ENCODE peak calls at places on chromosomes 16 and 17, in six cellular contexts. C is foreskin fibroblast, K is AG10803, E is tibial nerve, I is coronary artery, T is mucosa of descending colon. F is an unnamed sample.

GRCh38 chr17:69596141-69596540 is 181.6 kb downstream of the MAP2K6 start:
- DNase-seq in C (no peak), E (no peak), I (no peak), T (no peak), K (no peak), F (no peak)

GRCh38 chr17:82900741-82901140 is 60.9 kb upstream of the ZNF750 start:
- DNase-seq in I (no peak), T (no peak), E (no peak), K (no peak), C (no peak), F (no peak)

GRCh38 chr16:81483064-81483969 is 38.7 kb downstream of the CMIP start:
- DNase-seq in T (no peak), K (no peak), C (peak; percentile 33), I (no peak), E (no peak), F (no peak)

GRCh38 chr16:78877114-78877513 is 723.4 kb downstream of the MAF start:
- DNase-seq in C (no peak), T (no peak), K (no peak), E (no peak), I (no peak), F (no peak)

GRCh38 chr17:44362964-44363612 is 565 bp downstream of the FAM171A2 start:
- DNase-seq in K (no peak), C (no peak), T (no peak), I (no peak), E (no peak), F (peak; percentile 52)

GRCh38 chr16:9797306-9797705 is 384.9 kb downstream of the GRIN2A start:
- DNase-seq in C (peak; percentile 50), K (peak; percentile 35), I (no peak), T (no peak), E (no peak), F (no peak)

GRCh38 chr17:61247438-61247837 is 152.2 kb upstream of the TBX2 start:
- DNase-seq in T (no peak), I (no peak), K (peak; percentile 93), E (peak; percentile 31), C (peak; percentile 88), F (no peak)

GRCh38 chr17:76417499-76418143 is 33.2 kb downstream of the SPHK1 start:
- DNase-seq in E (no peak), I (no peak), T (peak; percentile 27), C (no peak), K (no peak), F (no peak)

GRCh38 chr16:80610489-80611156 is 69.8 kb downstream of the DYNLRB2 start:
- DNase-seq in I (no peak), T (no peak), C (no peak), E (no peak), K (peak; percentile 38), F (no peak)

GRCh38 chr16:64276646-64277045 is 845.2 kb downstream of the CDH11 start:
- DNase-seq in I (no peak), T (no peak), E (no peak), K (peak; percentile 9), C (no peak), F (no peak)

GRCh38 chr17:35129154-35129972 is 7.9 kb downstream of the FNDC8 start:
- DNase-seq in K (peak; percentile 40), E (no peak), I (no peak), C (peak; percentile 38), T (no peak), F (no peak)

GRCh38 chr17:14299261-14300093 is 1.4 kb upstream of the HS3ST3B1 start:
- DNase-seq in C (peak; percentile 65), E (no peak), I (no peak), K (peak; percentile 69), T (peak; percentile 29), F (peak; percentile 57)

GRCh38 chr16:58863042-58863441 is 128.9 kb upstream of the GOT2 start:
- DNase-seq in I (no peak), E (no peak), K (no peak), C (no peak), T (no peak), F (no peak)

GRCh38 chr16:68404736-68405345 is 43.5 kb downstream of the SMPD3 start:
- DNase-seq in E (no peak), I (no peak), C (no peak), T (no peak), K (no peak), F (no peak)

GRCh38 chr17:43468746-43469544 is 14.8 kb upstream of the DHX8 start:
- DNase-seq in I (no peak), T (no peak), E (no peak), K (peak; percentile 96), C (peak; percentile 96), F (no peak)

GRCh38 chr17:78808106-78808635 is 26.1 kb upstream of the CYTH1 start:
- DNase-seq in C (peak; percentile 28), K (peak; percentile 6), T (no peak), I (no peak), E (no peak), F (no peak)

GRCh38 chr16:67384778-67385510 is 8.4 kb downstream of the TPPP3 start:
- DNase-seq in T (no peak), K (no peak), C (no peak), I (no peak), E (no peak), F (no peak)

GRCh38 chr17:38461683-38462082 is 33.4 kb downstream of the ARHGAP23 start:
- DNase-seq in E (no peak), I (no peak), T (no peak), C (no peak), K (no peak), F (no peak)

GRCh38 chr16:56998352-56998751 is 9.0 kb downstream of the NLRC5 start:
- DNase-seq in I (no peak), E (no peak), C (no peak), T (no peak), K (no peak), F (no peak)

GRCh38 chr17:41065829-41066624 is at the start of gene KRTAP2-4:
- DNase-seq in C (peak; percentile 90), T (no peak), E (no peak), K (peak; percentile 92), I (no peak), F (no peak)

DNA sequence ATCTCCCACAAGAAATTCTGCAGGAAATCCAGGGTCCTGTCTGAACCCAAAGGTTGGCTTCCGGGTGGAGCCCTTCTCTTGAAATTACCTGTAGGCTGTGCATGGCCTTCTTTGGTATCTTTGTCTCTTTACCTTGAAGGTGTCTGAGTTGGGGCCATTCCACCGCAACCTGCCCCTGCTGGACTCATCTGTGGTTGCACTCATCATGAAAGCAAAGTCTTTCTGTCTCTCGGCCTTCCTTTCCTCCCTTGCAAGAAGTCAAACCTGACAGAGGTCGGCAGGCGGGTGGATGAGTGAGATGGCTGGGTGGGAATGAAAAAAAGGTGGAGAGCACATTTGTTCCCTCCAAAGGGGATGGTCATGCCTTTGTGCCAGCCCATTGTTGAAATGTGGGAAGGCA is 25.1 kb downstream of the SALL1 start:
- DNase-seq in I (no peak), C (no peak), E (no peak), T (no peak), K (no peak), F (no peak)
- TF ChIP-seq CTCF in I (no peak), C (no peak), E (no peak), T (no peak), K (no peak), F (peak; percentile 23)

DNA sequence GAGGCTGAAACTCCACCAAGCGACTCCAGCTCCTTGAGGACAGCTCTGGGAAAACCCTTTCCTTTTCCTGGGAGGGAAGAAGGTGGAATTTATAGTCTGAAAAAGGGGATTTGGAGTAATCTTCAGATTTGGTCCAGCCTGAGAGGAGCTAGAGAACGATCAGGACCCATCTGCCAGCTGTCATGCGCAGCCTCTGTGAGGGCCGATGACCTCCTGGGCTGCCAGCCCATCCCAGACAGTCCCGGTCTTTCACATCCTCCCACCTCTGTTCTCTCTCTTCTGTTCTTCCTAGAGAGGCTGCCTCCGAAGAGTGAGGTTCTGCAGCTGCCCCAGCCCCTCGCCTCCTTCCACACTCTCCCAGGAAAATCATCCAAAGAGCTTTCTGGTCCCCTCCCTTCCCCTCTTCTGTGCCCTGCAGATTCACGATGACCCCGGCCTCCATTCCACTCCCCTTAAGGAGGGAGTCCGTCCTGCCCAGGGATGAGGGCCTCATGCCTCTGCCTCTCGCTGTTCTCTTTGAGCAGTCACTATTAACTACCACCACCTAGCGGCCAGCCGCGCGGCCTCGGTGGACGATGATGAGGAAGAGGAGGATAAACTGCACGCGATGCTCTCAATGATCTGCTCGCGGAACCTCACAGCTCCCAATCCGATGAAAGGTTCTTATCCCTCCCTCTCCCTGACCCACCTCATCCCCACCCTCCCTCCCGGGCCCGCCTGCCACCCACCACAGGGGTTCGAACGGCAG is 29.6 kb downstream of the SGSM2 start:
- DNase-seq in K (no peak), T (no peak), E (no peak), C (no peak), I (no peak), F (peak; percentile 69)
- TF ChIP-seq CTCF in K (no peak), T (no peak), E (no peak), C (no peak), I (no peak), F (peak; percentile 29)

DNA sequence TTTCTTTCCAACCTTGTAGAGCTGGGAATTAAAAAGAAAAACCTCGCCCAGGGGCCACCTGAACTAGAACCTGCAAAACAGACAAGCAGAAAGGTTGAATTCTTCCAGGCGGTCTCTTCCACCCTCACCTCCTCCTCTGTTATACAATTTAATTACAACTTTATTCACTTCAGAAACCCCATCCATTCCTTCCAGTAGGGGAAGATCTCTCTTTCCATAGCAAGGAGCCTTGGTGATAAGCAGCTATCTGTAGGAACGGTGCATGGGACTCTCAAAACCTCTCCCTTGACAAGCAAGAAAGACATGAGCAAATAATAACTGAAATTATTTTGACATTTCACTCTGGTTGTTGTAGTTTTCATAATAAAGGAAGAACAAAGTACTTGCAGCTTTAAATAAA is 176.0 kb downstream of the RBFOX1 start:
- DNase-seq in T (no peak), K (no peak), E (no peak), I (no peak), C (no peak), F (no peak)
- TF ChIP-seq CTCF in T (no peak), K (no peak), E (no peak), I (no peak), C (no peak), F (no peak)

GRCh38 chr16:2879854-2880508 is 3.0 kb upstream of the FLYWCH2 start:
- DNase-seq in C (no peak), E (no peak), T (no peak), I (peak; percentile 67), K (no peak), F (no peak)

GRCh38 chr16:2884041-2884451 is 1.0 kb downstream of the FLYWCH2 start:
- DNase-seq in K (no peak), I (no peak), T (no peak), C (no peak), E (no peak), F (no peak)

GRCh38 chr16:2882460-2883026 is 472 bp upstream of the FLYWCH2 start:
- DNase-seq in T (peak; percentile 97), I (peak; percentile 99), K (peak; percentile 99), C (peak; percentile 98), E (peak; percentile 97), F (peak; percentile 94)

DNA sequence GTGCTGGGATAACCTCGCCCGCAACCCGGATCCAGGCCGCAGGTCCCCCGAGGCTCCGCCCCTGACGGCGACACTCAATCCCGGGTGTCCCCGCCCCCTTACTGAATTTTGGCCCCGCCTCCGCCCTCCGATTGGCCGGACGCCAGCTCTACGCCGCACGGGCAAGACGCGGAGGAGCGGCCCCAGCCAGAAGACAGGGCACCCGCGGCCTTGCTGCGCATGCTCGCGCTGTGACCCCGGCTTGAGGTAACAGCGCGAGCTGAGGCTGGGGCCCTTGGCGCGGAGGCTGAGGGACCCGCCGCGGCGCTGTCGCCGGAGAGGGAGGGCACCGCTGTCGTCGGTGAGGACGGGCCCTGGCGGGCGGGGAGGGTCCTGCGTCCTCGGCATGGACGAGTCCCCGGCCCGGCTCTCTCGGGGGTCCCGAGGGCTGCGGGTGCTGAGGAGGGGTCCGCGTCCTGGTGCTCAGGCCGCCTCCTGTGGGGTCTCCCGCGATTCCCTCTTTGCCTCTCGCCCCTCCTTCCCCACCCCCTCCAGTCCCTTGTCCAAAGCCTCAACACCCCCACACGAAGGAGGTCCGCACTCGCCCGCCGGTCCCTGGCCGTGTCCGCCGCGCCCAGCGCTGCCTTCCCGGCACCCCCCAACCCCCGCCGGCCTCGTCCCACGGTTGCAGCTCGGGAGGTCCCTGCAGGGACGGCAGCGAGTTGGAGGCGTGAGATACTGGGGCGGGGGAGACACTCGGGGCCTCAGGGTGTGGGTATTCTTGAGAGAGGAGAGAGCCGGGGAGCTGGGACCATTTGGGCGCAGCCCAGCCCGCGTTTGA is at the start of gene FLYWCH2:
- DNase-seq in C (peak; percentile 94), I (peak; percentile 98), E (peak; percentile 99), T (peak; percentile 100), K (peak; percentile 93), F (peak; percentile 100)
- TF ChIP-seq CTCF in C (no peak), I (no peak), E (peak; percentile 71), T (no peak), K (no peak), F (peak; percentile 47)